ENCODE peak calls at places on chromosomes 3 and 15, in eight cellular contexts. E is stomach, N is prostate gland, Z is HCT116, Y is endothelial cell of umbilical vein, V is breast epithelium, R is GM23338, F is H1. T is an unnamed sample. For H3K36me3, the result is how much of the 10 kb centered on the place peaks cover.

GRCh38 chr15:61459785-61460707 is 230.9 kb upstream of the RORA start:
- DNase-seq in E (no peak), N (no peak), Z (no peak), Y (peak), V (no peak), R (no peak), F (no peak), T (no peak)

GRCh38 chr15:47184405-47185221 is 532.7 kb upstream of the SEMA6D start:
- DNase-seq in E (no peak), N (no peak), Z (no peak), Y (peak), V (no peak), R (peak), F (peak), T (peak)

GRCh38 chr3:129715854-129716253 is 109.4 kb upstream of the PLXND1 start:
- DNase-seq in E (no peak), N (no peak), Z (no peak), Y (no peak), V (no peak), R (peak), F (no peak), T (no peak)

GRCh38 chr3:194043516-194043915 is 92.4 kb upstream of the HES1 start:
- DNase-seq in E (no peak), N (no peak), Z (no peak), Y (peak), V (no peak), R (no peak), F (no peak), T (no peak)

GRCh38 chr3:185280572-185281365 is 26.9 kb upstream of the EHHADH start:
- DNase-seq in E (no peak), N (no peak), Z (peak), Y (peak), V (no peak), R (peak), F (no peak), T (no peak)

GRCh38 chr3:106397004-106397403 is 528.2 kb upstream of the CBLB start:
- DNase-seq in E (no peak), N (no peak), Z (no peak), Y (no peak), V (no peak), R (peak), F (no peak), T (no peak)

GRCh38 chr3:4323246-4324027 is 20.3 kb downstream of the SETMAR start:
- DNase-seq in E (no peak), N (no peak), Z (no peak), Y (no peak), V (no peak), R (no peak), F (no peak), T (no peak)

GRCh38 chr3:13150624-13151023 is 77.4 kb upstream of the IQSEC1 start:
- DNase-seq in E (no peak), N (no peak), Z (no peak), Y (no peak), V (no peak), R (no peak), F (no peak), T (peak)

GRCh38 chr3:82423485-82423884 is 662.0 kb upstream of the GBE1 start:
- DNase-seq in E (no peak), N (no peak), Z (no peak), Y (no peak), V (no peak), R (peak), F (no peak), T (no peak)

GRCh38 chr3:50635066-50635465 is 18.1 kb downstream of the MAPKAPK3 start:
- DNase-seq in E (no peak), N (no peak), Z (no peak), Y (no peak), V (no peak), R (no peak), F (no peak), T (no peak)

GRCh38 chr15:69388259-69388658 is 25.9 kb upstream of the KIF23 start:
- DNase-seq in E (no peak), N (no peak), Z (no peak), Y (no peak), V (no peak), R (no peak), F (no peak), T (no peak)

GRCh38 chr15:92326236-92326635 is 67.4 kb upstream of the ST8SIA2 start:
- DNase-seq in E (no peak), N (no peak), Z (no peak), Y (no peak), V (no peak), R (no peak), F (no peak), T (no peak)

DNA sequence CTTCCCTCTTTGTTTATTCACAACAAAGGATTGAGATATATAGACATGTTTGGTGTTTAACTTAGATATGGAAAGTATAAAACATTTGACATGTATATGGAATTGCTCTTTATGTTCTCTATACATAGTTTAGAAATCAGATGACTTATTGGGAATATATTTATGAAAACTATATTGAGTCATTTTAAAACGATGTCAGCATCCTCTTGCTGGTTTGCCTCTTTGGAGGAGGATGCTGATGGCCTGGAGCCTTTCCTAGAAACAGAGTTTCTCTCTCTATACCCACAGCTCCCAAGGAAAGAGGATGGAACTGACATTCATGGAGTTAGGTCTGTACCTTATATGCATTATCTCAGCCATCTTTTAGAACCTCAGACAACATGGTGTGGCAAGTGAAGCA is 40.3 kb downstream of the ZBTB38 start:
- DNase-seq in E (no peak), N (no peak), Z (no peak), Y (no peak), V (no peak), R (no peak), F (no peak), T (no peak)
- H3K36me3 ChIP-seq in E (under half), N (under half), Z (under half), Y (under half), V (under half), R (under half), F (under half), T (under half)

GRCh38 chr3:100994187-100994586 is 966 bp upstream of the ABI3BP start:
- DNase-seq in E (no peak), N (no peak), Z (no peak), Y (no peak), V (no peak), R (no peak), F (no peak), T (no peak)

GRCh38 chr3:100988080-100988479 is 5.1 kb downstream of the ABI3BP start:
- DNase-seq in E (no peak), N (peak), Z (no peak), Y (no peak), V (no peak), R (no peak), F (no peak), T (no peak)

GRCh38 chr3:100994809-100995208 is 1.6 kb upstream of the ABI3BP start:
- DNase-seq in E (no peak), N (no peak), Z (no peak), Y (no peak), V (no peak), R (no peak), F (no peak), T (no peak)

GRCh38 chr3:100992086-100993033 is 861 bp downstream of the ABI3BP start:
- DNase-seq in E (no peak), N (peak), Z (no peak), Y (peak), V (no peak), R (no peak), F (no peak), T (no peak)

GRCh38 chr3:100993309-100993708 is at the start of gene ABI3BP:
- DNase-seq in E (peak), N (no peak), Z (peak), Y (peak), V (peak), R (no peak), F (no peak), T (peak)
- TF ChIP-seq POLR2AphosphoS5 in E (peak), N (peak), Z (no peak), Y (peak), V (no peak), R (no peak), F (no peak), T (peak)

GRCh38 chr3:177145402-177145801 is 51.9 kb downstream of the TBL1XR1 start:
- DNase-seq in E (no peak), N (no peak), Z (no peak), Y (no peak), V (no peak), R (no peak), F (no peak), T (no peak)

GRCh38 chr3:177146646-177147045 is 50.6 kb downstream of the TBL1XR1 start:
- DNase-seq in E (no peak), N (no peak), Z (no peak), Y (no peak), V (no peak), R (no peak), F (no peak), T (no peak)

GRCh38 chr3:177147790-177148189 is 49.5 kb downstream of the TBL1XR1 start:
- DNase-seq in E (no peak), N (no peak), Z (no peak), Y (no peak), V (no peak), R (no peak), F (no peak), T (no peak)

GRCh38 chr3:177144922-177145321 is 52.4 kb downstream of the TBL1XR1 start:
- DNase-seq in E (no peak), N (no peak), Z (no peak), Y (no peak), V (no peak), R (no peak), F (no peak), T (no peak)

DNA sequence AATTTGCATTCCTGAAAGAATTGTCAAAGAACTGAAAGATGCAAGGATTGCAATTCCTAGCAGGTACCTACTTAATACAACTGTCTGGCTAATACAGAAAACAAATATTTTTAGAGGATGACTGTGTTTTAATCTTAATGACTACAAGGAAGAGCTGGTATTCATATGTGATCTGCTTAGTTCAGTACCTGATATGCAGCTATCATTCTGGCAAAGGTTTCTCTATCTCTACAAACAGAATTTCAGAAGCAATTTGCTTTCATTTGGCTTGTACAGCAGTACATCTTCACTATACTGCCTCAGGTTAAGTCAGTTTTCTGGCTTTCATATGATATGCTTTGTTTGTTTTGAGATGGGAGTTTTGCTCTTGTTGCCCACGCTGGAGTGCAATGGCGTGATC is 51.3 kb downstream of the TBL1XR1 start:
- DNase-seq in E (no peak), N (no peak), Z (no peak), Y (no peak), V (no peak), R (no peak), F (no peak), T (no peak)
- H3K36me3 ChIP-seq in E (under half), N (under half), Z (under half), Y (under half), V (under half), R (under half), F (under half), T (under half)

DNA sequence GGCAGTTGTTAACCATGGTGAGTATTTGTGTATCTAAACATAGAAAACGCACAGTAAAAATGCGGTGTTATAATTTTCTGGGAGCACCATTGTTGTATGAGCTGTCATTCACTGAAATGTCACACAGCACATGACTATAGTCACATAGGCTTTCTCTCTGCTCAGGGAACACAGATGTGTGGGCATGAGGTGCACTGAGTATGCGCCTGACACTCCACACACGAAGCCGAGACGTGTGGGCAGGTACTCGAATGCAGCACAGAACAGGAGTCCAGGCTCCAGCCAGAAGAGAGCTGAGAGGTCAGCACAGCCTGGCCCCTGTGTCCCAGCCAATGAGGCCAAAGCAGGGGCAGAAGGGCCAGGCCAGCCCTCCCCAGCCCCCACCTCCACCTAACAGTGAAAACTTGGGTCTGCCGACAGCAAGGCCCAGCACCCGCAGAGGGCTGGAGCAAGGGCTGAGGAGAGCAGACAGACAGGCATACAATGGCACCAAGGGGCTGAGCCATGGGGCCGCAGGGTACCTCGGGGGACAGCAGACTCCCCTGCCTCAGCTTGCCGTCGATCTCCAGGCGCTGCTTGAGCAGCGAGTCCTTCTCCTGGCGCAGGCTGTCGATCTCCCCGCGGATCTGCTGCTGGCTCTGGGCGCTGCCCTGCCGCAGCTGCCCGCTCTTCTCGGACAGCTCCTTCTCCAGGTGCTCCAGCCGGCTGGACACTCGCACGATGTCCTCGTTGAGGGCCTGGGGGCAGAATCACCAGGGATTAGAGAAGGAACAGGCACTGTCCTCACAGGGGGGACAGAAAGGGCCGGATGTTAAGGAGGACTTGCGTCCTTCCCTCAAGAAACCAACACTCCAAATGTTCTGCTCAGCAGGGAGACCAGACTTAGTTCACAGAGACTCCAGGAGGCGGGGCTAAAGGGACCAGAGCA is 24.0 kb downstream of the KIF7 start:
- DNase-seq in E (peak), N (no peak), Z (no peak), Y (no peak), V (no peak), R (peak), F (no peak), T (no peak)
- TF ChIP-seq POLR2AphosphoS5 in E (no peak), N (no peak), Z (peak), Y (no peak), V (no peak), R (no peak), F (peak), T (no peak)

DNA sequence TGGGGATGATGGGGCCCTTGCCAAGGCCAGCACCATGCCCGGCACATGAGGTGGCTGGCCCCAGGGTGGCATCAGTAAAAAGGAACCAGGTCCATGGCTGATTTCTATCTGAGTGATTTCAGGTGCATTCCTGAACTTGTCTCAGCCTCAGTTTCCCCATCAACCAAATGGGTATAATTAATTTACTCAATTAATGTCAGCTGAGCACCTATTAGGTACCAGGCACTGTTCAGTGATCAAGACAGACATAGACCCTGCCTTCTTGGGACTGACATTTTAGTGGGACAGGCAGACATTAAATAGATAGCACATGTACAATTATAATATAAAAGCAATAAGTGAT is 50.9 kb downstream of the SLC6A6 start:
- DNase-seq in E (no peak), N (no peak), Z (no peak), Y (no peak), V (no peak), R (no peak), F (no peak), T (no peak)
- H3K36me3 ChIP-seq in E (under half), N (under half), Z (under half), Y (under half), V (under half), R (under half), F (half or more), T (under half)